ENCODE peak calls at places on chromosomes 1 and 21, in nine cellular contexts. One of them, this sample, is unnamed.

GRCh38 chr1:166167395-166167922 is 658 bp upstream of the FAM78B start:
- DNase-seq in upper lobe of right lung: no peak
- DNase-seq in sciatic nerve: no peak
- DNase-seq in transverse colon: no peak
- DNase-seq in globus pallidus: peak
- DNase-seq in stimulated activated naive CD8-positive, alpha-beta T cell treated with anti-CD3 and anti-CD28 coated beads, Interleukin-15, Interleukin-2, amounts not matched to agents 100 U/mL and 50 U/mL, for 24 hours: no peak
- DNase-seq in memory B cell: no peak
- DNase-seq in C1 segment of cervical spinal cord: no peak
- DNase-seq in activated T-cell treated with anti-CD3 and anti-CD28 coated beads, Interleukin-2, amount 50 U/mL, for 48 hours: no peak
- DNase-seq in this sample: peak

GRCh38 chr1:150233359-150234308 is 2.3 kb downstream of the ANP32E start:
- DNase-seq in activated T-cell treated with anti-CD3 and anti-CD28 coated beads, Interleukin-2, amount 50 U/mL, for 48 hours: peak
- DNase-seq in sciatic nerve: no peak
- DNase-seq in globus pallidus: peak
- DNase-seq in stimulated activated naive CD8-positive, alpha-beta T cell treated with anti-CD3 and anti-CD28 coated beads, Interleukin-15, Interleukin-2, amounts not matched to agents 100 U/mL and 50 U/mL, for 24 hours: no peak
- DNase-seq in C1 segment of cervical spinal cord: no peak
- DNase-seq in transverse colon: no peak
- DNase-seq in memory B cell: no peak
- DNase-seq in upper lobe of right lung: peak
- DNase-seq in this sample: peak

GRCh38 chr21:35019631-35020032 is 29.5 kb downstream of the RUNX1 start:
- DNase-seq in sciatic nerve: no peak
- DNase-seq in stimulated activated naive CD8-positive, alpha-beta T cell treated with anti-CD3 and anti-CD28 coated beads, Interleukin-15, Interleukin-2, amounts not matched to agents 100 U/mL and 50 U/mL, for 24 hours: no peak
- DNase-seq in transverse colon: peak
- DNase-seq in upper lobe of right lung: no peak
- DNase-seq in activated T-cell treated with anti-CD3 and anti-CD28 coated beads, Interleukin-2, amount 50 U/mL, for 48 hours: no peak
- DNase-seq in C1 segment of cervical spinal cord: no peak
- DNase-seq in globus pallidus: no peak
- DNase-seq in memory B cell: no peak
- DNase-seq in this sample: no peak

GRCh38 chr1:201267481-201268229 is 15.7 kb upstream of the PKP1 start:
- DNase-seq in memory B cell: no peak
- DNase-seq in C1 segment of cervical spinal cord: no peak
- DNase-seq in globus pallidus: no peak
- DNase-seq in stimulated activated naive CD8-positive, alpha-beta T cell treated with anti-CD3 and anti-CD28 coated beads, Interleukin-15, Interleukin-2, amounts not matched to agents 100 U/mL and 50 U/mL, for 24 hours: no peak
- DNase-seq in sciatic nerve: no peak
- DNase-seq in activated T-cell treated with anti-CD3 and anti-CD28 coated beads, Interleukin-2, amount 50 U/mL, for 48 hours: no peak
- DNase-seq in transverse colon: no peak
- DNase-seq in upper lobe of right lung: no peak
- DNase-seq in this sample: no peak

GRCh38 chr1:27645071-27645415 is 10.1 kb upstream of the FGR start:
- DNase-seq in C1 segment of cervical spinal cord: no peak
- DNase-seq in globus pallidus: no peak
- DNase-seq in sciatic nerve: no peak
- DNase-seq in activated T-cell treated with anti-CD3 and anti-CD28 coated beads, Interleukin-2, amount 50 U/mL, for 48 hours: no peak
- DNase-seq in memory B cell: no peak
- DNase-seq in stimulated activated naive CD8-positive, alpha-beta T cell treated with anti-CD3 and anti-CD28 coated beads, Interleukin-15, Interleukin-2, amounts not matched to agents 100 U/mL and 50 U/mL, for 24 hours: no peak
- DNase-seq in transverse colon: no peak
- DNase-seq in upper lobe of right lung: no peak
- DNase-seq in this sample: no peak

GRCh38 chr1:38780133-38780532 is 79.4 kb downstream of the RRAGC start:
- DNase-seq in stimulated activated naive CD8-positive, alpha-beta T cell treated with anti-CD3 and anti-CD28 coated beads, Interleukin-15, Interleukin-2, amounts not matched to agents 100 U/mL and 50 U/mL, for 24 hours: no peak
- DNase-seq in globus pallidus: no peak
- DNase-seq in transverse colon: no peak
- DNase-seq in upper lobe of right lung: no peak
- DNase-seq in activated T-cell treated with anti-CD3 and anti-CD28 coated beads, Interleukin-2, amount 50 U/mL, for 48 hours: no peak
- DNase-seq in C1 segment of cervical spinal cord: no peak
- DNase-seq in sciatic nerve: no peak
- DNase-seq in memory B cell: no peak
- DNase-seq in this sample: no peak

GRCh38 chr1:65105596-65105995 is 42.4 kb upstream of the AK4 start:
- DNase-seq in globus pallidus: no peak
- DNase-seq in stimulated activated naive CD8-positive, alpha-beta T cell treated with anti-CD3 and anti-CD28 coated beads, Interleukin-15, Interleukin-2, amounts not matched to agents 100 U/mL and 50 U/mL, for 24 hours: no peak
- DNase-seq in activated T-cell treated with anti-CD3 and anti-CD28 coated beads, Interleukin-2, amount 50 U/mL, for 48 hours: no peak
- DNase-seq in transverse colon: no peak
- DNase-seq in upper lobe of right lung: no peak
- DNase-seq in memory B cell: no peak
- DNase-seq in sciatic nerve: no peak
- DNase-seq in C1 segment of cervical spinal cord: no peak
- DNase-seq in this sample: no peak

GRCh38 chr1:45643341-45643740 is 19.5 kb upstream of the CCDC17 start:
- DNase-seq in transverse colon: no peak
- DNase-seq in C1 segment of cervical spinal cord: no peak
- DNase-seq in globus pallidus: no peak
- DNase-seq in activated T-cell treated with anti-CD3 and anti-CD28 coated beads, Interleukin-2, amount 50 U/mL, for 48 hours: no peak
- DNase-seq in stimulated activated naive CD8-positive, alpha-beta T cell treated with anti-CD3 and anti-CD28 coated beads, Interleukin-15, Interleukin-2, amounts not matched to agents 100 U/mL and 50 U/mL, for 24 hours: no peak
- DNase-seq in sciatic nerve: no peak
- DNase-seq in memory B cell: no peak
- DNase-seq in upper lobe of right lung: no peak
- DNase-seq in this sample: no peak

GRCh38 chr1:66676616-66677298 is 75.5 kb upstream of the DYNLT5 start:
- DNase-seq in stimulated activated naive CD8-positive, alpha-beta T cell treated with anti-CD3 and anti-CD28 coated beads, Interleukin-15, Interleukin-2, amounts not matched to agents 100 U/mL and 50 U/mL, for 24 hours: no peak
- DNase-seq in upper lobe of right lung: no peak
- DNase-seq in C1 segment of cervical spinal cord: no peak
- DNase-seq in sciatic nerve: no peak
- DNase-seq in globus pallidus: no peak
- DNase-seq in activated T-cell treated with anti-CD3 and anti-CD28 coated beads, Interleukin-2, amount 50 U/mL, for 48 hours: no peak
- DNase-seq in memory B cell: no peak
- DNase-seq in transverse colon: no peak
- DNase-seq in this sample: no peak

GRCh38 chr1:51236548-51237312 is 657 bp downstream of the RNF11 start:
- DNase-seq in memory B cell: peak
- DNase-seq in stimulated activated naive CD8-positive, alpha-beta T cell treated with anti-CD3 and anti-CD28 coated beads, Interleukin-15, Interleukin-2, amounts not matched to agents 100 U/mL and 50 U/mL, for 24 hours: peak
- DNase-seq in upper lobe of right lung: peak
- DNase-seq in transverse colon: peak
- DNase-seq in sciatic nerve: peak
- DNase-seq in C1 segment of cervical spinal cord: peak
- DNase-seq in globus pallidus: peak
- DNase-seq in activated T-cell treated with anti-CD3 and anti-CD28 coated beads, Interleukin-2, amount 50 U/mL, for 48 hours: peak
- DNase-seq in this sample: peak

GRCh38 chr1:56803561-56804156 is 15.5 kb downstream of the FYB2 start:
- DNase-seq in activated T-cell treated with anti-CD3 and anti-CD28 coated beads, Interleukin-2, amount 50 U/mL, for 48 hours: peak
- DNase-seq in transverse colon: peak
- DNase-seq in upper lobe of right lung: no peak
- DNase-seq in globus pallidus: no peak
- DNase-seq in sciatic nerve: no peak
- DNase-seq in C1 segment of cervical spinal cord: no peak
- DNase-seq in memory B cell: no peak
- DNase-seq in stimulated activated naive CD8-positive, alpha-beta T cell treated with anti-CD3 and anti-CD28 coated beads, Interleukin-15, Interleukin-2, amounts not matched to agents 100 U/mL and 50 U/mL, for 24 hours: peak
- DNase-seq in this sample: no peak

GRCh38 chr1:161185732-161186311 is 8.5 kb upstream of the B4GALT3 start:
- DNase-seq in upper lobe of right lung: peak
- DNase-seq in activated T-cell treated with anti-CD3 and anti-CD28 coated beads, Interleukin-2, amount 50 U/mL, for 48 hours: no peak
- DNase-seq in memory B cell: no peak
- DNase-seq in stimulated activated naive CD8-positive, alpha-beta T cell treated with anti-CD3 and anti-CD28 coated beads, Interleukin-15, Interleukin-2, amounts not matched to agents 100 U/mL and 50 U/mL, for 24 hours: no peak
- DNase-seq in C1 segment of cervical spinal cord: no peak
- DNase-seq in sciatic nerve: no peak
- DNase-seq in transverse colon: no peak
- DNase-seq in globus pallidus: no peak
- DNase-seq in this sample: peak